ENCODE peak calls at places on chromosome 19, in eight cellular contexts. U, R, I, G, P, C, B and Z are unnamed samples.

GRCh38 chr19:13644648-13645047 is 119.7 kb upstream of the MRI1 start:
- DNase-seq in G (no peak), P (no peak), I (no peak), B (no peak), U (no peak), R (no peak), C (no peak), Z (peak; percentile 79)

GRCh38 chr19:56113071-56113632 is 7.9 kb downstream of the ZNF787 start:
- DNase-seq in U (no peak), G (no peak), C (no peak), R (no peak), P (no peak), B (no peak), I (no peak), Z (no peak)

GRCh38 chr19:28324275-28325060 is 888.5 kb downstream of the UQCRFS1 start:
- DNase-seq in P (no peak), B (no peak), U (no peak), R (no peak), I (no peak), C (no peak), G (peak; percentile 30), Z (no peak)

GRCh38 chr19:29503785-29504184 is 22.0 kb upstream of the VSTM2B start:
- DNase-seq in R (no peak), U (no peak), C (no peak), P (no peak), I (no peak), G (no peak), B (no peak), Z (no peak)

GRCh38 chr19:1904385-1905070 is 671 bp upstream of the ADAT3 start:
- DNase-seq in U (peak; percentile 47), G (no peak), I (no peak), P (peak; percentile 78), B (no peak), R (no peak), C (no peak), Z (peak; percentile 76)

GRCh38 chr19:17751103-17751911 is at the start of gene FCHO1:
- DNase-seq in I (no peak), R (no peak), B (no peak), U (no peak), P (peak; percentile 65), G (no peak), C (peak; percentile 85), Z (peak; percentile 75)

GRCh38 chr19:5470264-5470671 is 15.1 kb downstream of the ZNRF4 start:
- DNase-seq in I (no peak), G (no peak), C (no peak), P (peak; percentile 17), R (no peak), B (peak; percentile 64), U (peak; percentile 15), Z (no peak)

GRCh38 chr19:46722421-46723022 is 5.6 kb upstream of the PRKD2 start:
- DNase-seq in U (no peak), I (no peak), G (no peak), C (no peak), R (no peak), B (no peak), P (no peak), Z (no peak)

GRCh38 chr19:1657632-1658445 is 5.4 kb upstream of the TCF3 start:
- DNase-seq in P (no peak), R (no peak), G (no peak), C (no peak), B (no peak), I (no peak), U (no peak), Z (no peak)

GRCh38 chr19:13267889-13268288 is 117.7 kb downstream of the IER2 start:
- DNase-seq in U (no peak), R (no peak), P (no peak), B (no peak), C (no peak), I (peak; percentile 51), G (no peak), Z (no peak)

GRCh38 chr19:43779820-43780219 is 953 bp downstream of the KCNN4 start:
- DNase-seq in B (no peak), G (no peak), I (no peak), R (no peak), C (no peak), U (no peak), P (no peak), Z (peak; percentile 82)

GRCh38 chr19:19460761-19461265 is 54.5 kb downstream of the TSSK6 start:
- DNase-seq in P (peak; percentile 42), U (no peak), C (peak; percentile 71), G (no peak), I (peak; percentile 30), R (no peak), B (no peak), Z (no peak)

GRCh38 chr19:3725640-3726310 is 17.6 kb downstream of the TJP3 start:
- DNase-seq in C (no peak), U (no peak), P (peak; percentile 88), G (peak; percentile 50), B (no peak), R (no peak), I (no peak), Z (no peak)

GRCh38 chr19:1672769-1673644 is 20.6 kb upstream of the TCF3 start:
- DNase-seq in C (no peak), P (no peak), I (no peak), U (no peak), G (no peak), R (no peak), B (no peak), Z (no peak)

GRCh38 chr19:948842-949496 is 23.1 kb downstream of the ARID3A start:
- DNase-seq in P (no peak), R (no peak), I (no peak), U (no peak), C (no peak), G (no peak), B (no peak), Z (no peak)

GRCh38 chr19:4977299-4978174 is 8.6 kb downstream of the KDM4B start:
- DNase-seq in P (no peak), R (peak; percentile 95), G (no peak), I (peak; percentile 95), C (no peak), B (no peak), U (no peak), Z (no peak)

GRCh38 chr19:55212447-55212846 is 3.1 kb upstream of the PTPRH start:
- DNase-seq in P (no peak), U (no peak), R (no peak), C (no peak), B (no peak), G (no peak), I (no peak), Z (peak; percentile 66)

GRCh38 chr19:35013047-35013819 is 13.1 kb downstream of the GRAMD1A start:
- DNase-seq in G (no peak), P (peak; percentile 70), B (peak; percentile 91), I (peak; percentile 57), U (peak; percentile 65), R (peak; percentile 70), C (peak; percentile 75), Z (peak; percentile 47)

GRCh38 chr19:44822177-44822576 is 13.3 kb downstream of the BCAM start:
- DNase-seq in I (no peak), B (no peak), U (no peak), C (no peak), G (no peak), R (no peak), P (no peak), Z (no peak)

GRCh38 chr19:2282862-2283237 is 875 bp upstream of the PEAK3 start:
- DNase-seq in R (no peak), P (no peak), G (no peak), C (no peak), U (no peak), I (no peak), B (no peak), Z (no peak)

GRCh38 chr19:54154603-54155345 is 4.7 kb downstream of the LENG1 start:
- DNase-seq in C (peak; percentile 50), R (peak; percentile 50), P (no peak), B (no peak), U (no peak), G (no peak), I (no peak), Z (no peak)